ENCODE peak calls at places on chromosomes 5 and 9, in five cellular contexts. Q is AG04450; F is cardiac muscle cell; Z is endothelial cell of umbilical vein; B is CD8-positive, alpha-beta T cell. D is an unnamed sample.

GRCh38 chr5:40401965-40402364 is 277.8 kb upstream of the PTGER4 start:
- DNase-seq in Z (no peak), B (peak), F (no peak), Q (no peak), D (no peak)

GRCh38 chr5:113495402-113495801 is 7.1 kb upstream of the MCC start:
- DNase-seq in F (peak), Q (no peak), Z (peak), B (no peak), D (no peak)

GRCh38 chr9:127790094-127790855 is 4.4 kb downstream of the CDK9 start:
- DNase-seq in B (no peak), Z (no peak), F (no peak), Q (no peak), D (no peak)

GRCh38 chr9:2163231-2163885 is 148.2 kb downstream of the SMARCA2 start:
- DNase-seq in Q (no peak), B (no peak), F (no peak), Z (no peak), D (no peak)

GRCh38 chr9:6763244-6763643 is 5.5 kb downstream of the KDM4C start:
- DNase-seq in Z (no peak), B (no peak), Q (no peak), F (no peak), D (no peak)

GRCh38 chr9:24832307-24832706 is 286.6 kb upstream of the IZUMO3 start:
- DNase-seq in F (no peak), Z (no peak), Q (no peak), B (no peak), D (no peak)

GRCh38 chr9:88041447-88041846 is 67.1 kb upstream of the CDK20 start:
- DNase-seq in B (no peak), Z (no peak), Q (no peak), F (peak), D (no peak)

GRCh38 chr5:17056056-17056690 is 120.1 kb upstream of the MYO10 start:
- DNase-seq in B (no peak), F (no peak), Z (peak), Q (no peak), D (no peak)

GRCh38 chr5:53969331-53969730 is 341.0 kb downstream of the ARL15 start:
- DNase-seq in F (no peak), B (no peak), Z (no peak), Q (no peak), D (no peak)

GRCh38 chr5:37552770-37553719 is 173.9 kb downstream of the WDR70 start:
- DNase-seq in Q (peak), F (peak), B (no peak), Z (peak), D (no peak)

GRCh38 chr5:151870820-151871219 is 53.8 kb downstream of the GLRA1 start:
- DNase-seq in Q (no peak), F (peak), B (no peak), Z (no peak), D (no peak)

GRCh38 chr5:159547466-159548195 is 217.3 kb upstream of the IL12B start:
- DNase-seq in Q (no peak), B (no peak), F (peak), Z (no peak), D (no peak)

GRCh38 chr9:127918201-127919107 is 1.6 kb upstream of the ST6GALNAC4 start:
- DNase-seq in Q (no peak), F (peak), B (peak), Z (peak), D (no peak)

GRCh38 chr5:125032286-125032685 is 285.8 kb upstream of the ZNF608 start:
- DNase-seq in Q (no peak), B (no peak), Z (no peak), F (peak), D (no peak)

GRCh38 chr5:88804444-88804843 is 78.5 kb downstream of the MEF2C start:
- DNase-seq in F (no peak), Z (no peak), Q (no peak), B (no peak), D (no peak)

GRCh38 chr9:138072161-138072842 is 194.7 kb downstream of the CACNA1B start:
- DNase-seq in Q (no peak), Z (no peak), F (no peak), B (no peak), D (no peak)

GRCh38 chr5:93302711-93303110 is 278.3 kb downstream of the NR2F1-AS1 start:
- DNase-seq in Z (no peak), Q (no peak), B (no peak), F (no peak), D (no peak)

GRCh38 chr9:33676746-33677505 is 118.4 kb upstream of the PRSS3 start:
- DNase-seq in F (peak), Z (peak), Q (no peak), B (no peak), D (peak)

GRCh38 chr5:54701179-54701578 is 183.6 kb downstream of the SNX18 start:
- DNase-seq in F (peak), B (no peak), Q (peak), Z (no peak), D (no peak)

GRCh38 chr9:88976888-88977257 is 14.4 kb upstream of the S1PR3 start:
- DNase-seq in F (no peak), Z (no peak), Q (no peak), B (no peak), D (no peak)

GRCh38 chr5:123033157-123033671 is 3.3 kb downstream of the PPIC start:
- DNase-seq in Z (no peak), F (no peak), B (no peak), Q (no peak), D (no peak)

GRCh38 chr5:95836544-95836943 is 14.0 kb upstream of the GLRX start:
- DNase-seq in F (no peak), Q (no peak), B (no peak), Z (peak), D (no peak)

GRCh38 chr9:91117959-91118651 is 243.6 kb downstream of the AUH start:
- DNase-seq in B (no peak), Z (peak), F (peak), Q (no peak), D (no peak)

GRCh38 chr9:27384262-27385014 is 87.5 kb upstream of the EQTN start:
- DNase-seq in F (no peak), Z (no peak), B (no peak), Q (no peak), D (no peak)

GRCh38 chr5:34957299-34957698 is 27.9 kb downstream of the DNAJC21 start:
- DNase-seq in Q (no peak), Z (no peak), B (no peak), F (peak), D (no peak)

GRCh38 chr5:171309526-171310333 is 682 bp downstream of the TLX3 start:
- DNase-seq in F (no peak), Q (no peak), B (no peak), Z (no peak), D (no peak)

GRCh38 chr5:152542741-152543140 is 137.7 kb upstream of the NMUR2 start:
- DNase-seq in Z (no peak), B (no peak), Q (no peak), F (peak), D (no peak)

GRCh38 chr5:146703499-146703898 is 175.1 kb downstream of the PPP2R2B start:
- DNase-seq in Z (no peak), F (no peak), Q (no peak), B (no peak), D (no peak)

GRCh38 chr5:38404667-38405276 is 146.4 kb downstream of the EGFLAM start:
- DNase-seq in B (no peak), Z (no peak), Q (no peak), F (no peak), D (no peak)

GRCh38 chr9:96621619-96622018 is 2.0 kb upstream of the CDC14B start:
- DNase-seq in Z (no peak), B (no peak), Q (no peak), F (peak), D (no peak)

GRCh38 chr9:105930007-105930627 is 235.8 kb downstream of the TMEM38B start:
- DNase-seq in F (no peak), B (no peak), Z (no peak), Q (no peak), D (no peak)

GRCh38 chr5:85670417-85670816 is 947.3 kb upstream of the COX7C start:
- DNase-seq in Q (no peak), F (no peak), B (no peak), Z (no peak), D (no peak)

GRCh38 chr9:69279084-69279729 is 45.8 kb upstream of the ENTREP1 start:
- DNase-seq in Z (no peak), F (no peak), B (no peak), Q (no peak), D (no peak)

GRCh38 chr9:91220021-91220420 is 141.7 kb downstream of the AUH start:
- DNase-seq in F (no peak), Z (no peak), Q (no peak), B (no peak), D (no peak)

GRCh38 chr5:74355456-74355855 is 285.1 kb downstream of the ENC1 start:
- DNase-seq in B (no peak), F (no peak), Q (no peak), Z (no peak), D (no peak)

DNA sequence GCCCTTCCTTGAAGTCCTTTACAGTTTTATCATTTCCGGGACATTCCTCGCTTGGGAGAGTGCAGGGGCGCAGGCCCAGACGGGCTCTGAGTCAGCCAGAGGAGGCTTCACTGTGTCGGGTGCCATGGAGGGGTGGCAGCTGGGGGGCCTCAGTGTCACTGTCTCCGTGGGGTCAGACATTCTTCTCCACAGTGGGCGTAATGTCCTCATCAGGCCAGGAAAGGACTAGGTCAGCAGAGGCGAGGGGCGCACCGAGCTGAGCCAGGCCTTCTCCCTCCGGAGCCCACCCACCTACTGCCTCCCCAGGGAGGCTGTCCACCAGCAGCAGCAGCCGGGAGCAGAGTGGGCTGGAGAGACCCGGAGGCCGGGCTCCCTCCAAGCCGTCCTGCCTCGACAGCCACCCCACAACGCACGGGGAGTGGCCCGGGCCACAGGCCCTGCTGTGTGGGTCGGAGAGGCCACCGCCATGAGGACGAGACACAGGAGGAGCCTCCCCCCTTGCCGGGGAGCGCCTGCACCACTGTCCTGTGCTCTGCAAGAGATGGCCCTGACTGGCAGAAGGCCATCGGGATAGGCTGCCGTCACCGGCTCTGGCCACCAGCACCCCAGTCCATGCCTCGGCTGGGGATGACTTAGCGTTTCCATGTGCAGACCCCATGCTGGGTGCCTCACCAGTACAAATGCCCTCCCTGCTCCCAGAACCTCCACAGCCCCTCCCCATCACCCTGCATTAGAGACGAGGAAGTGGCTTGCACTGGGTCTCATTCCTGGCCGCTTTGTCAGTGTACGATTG is 26.5 kb downstream of the SARDH start:
- DNase-seq in F (peak), Q (peak), Z (no peak), B (no peak), D (no peak)
- H3K27ac ChIP-seq in F (no peak), Q (peak), Z (no peak), B (no peak), D (no peak)

DNA sequence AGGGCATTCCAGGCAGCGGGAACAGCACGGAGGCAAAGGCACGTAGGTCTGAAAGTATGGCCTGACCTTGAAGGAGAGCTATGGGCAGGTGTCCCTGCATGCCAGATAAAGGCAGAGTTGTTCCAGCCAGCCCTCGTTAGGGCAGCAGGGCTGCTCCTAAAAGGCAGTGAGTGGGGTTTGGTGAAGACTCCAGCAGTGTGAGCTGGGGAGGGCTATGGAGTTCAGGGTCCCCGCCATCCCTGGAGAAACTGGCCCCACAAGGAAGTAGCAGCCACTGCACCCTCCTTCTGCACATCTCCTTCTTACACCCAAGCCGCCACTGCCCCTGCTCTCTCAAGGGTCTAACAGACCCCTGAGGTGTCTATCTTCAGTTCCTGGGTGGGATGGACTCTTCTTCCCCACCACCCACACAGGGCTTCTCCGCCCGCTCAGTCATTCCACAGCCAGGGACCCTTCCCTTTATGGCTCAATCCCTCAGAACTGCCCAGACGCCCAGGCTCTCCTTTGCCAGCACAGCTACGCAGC is 1.4 kb downstream of the AKNA start:
- DNase-seq in Q (no peak), B (peak), F (no peak), Z (no peak), D (no peak)
- H3K4me3 ChIP-seq in Q (peak), B (peak), F (peak), Z (peak), D (peak)

GRCh38 chr5:179892255-179892654 is 15.4 kb downstream of the TBC1D9B start:
- DNase-seq in F (no peak), Q (no peak), Z (no peak), B (no peak), D (no peak)
- H3K27ac ChIP-seq in F (no peak), Q (no peak), Z (no peak), B (no peak), D (no peak)

DNA sequence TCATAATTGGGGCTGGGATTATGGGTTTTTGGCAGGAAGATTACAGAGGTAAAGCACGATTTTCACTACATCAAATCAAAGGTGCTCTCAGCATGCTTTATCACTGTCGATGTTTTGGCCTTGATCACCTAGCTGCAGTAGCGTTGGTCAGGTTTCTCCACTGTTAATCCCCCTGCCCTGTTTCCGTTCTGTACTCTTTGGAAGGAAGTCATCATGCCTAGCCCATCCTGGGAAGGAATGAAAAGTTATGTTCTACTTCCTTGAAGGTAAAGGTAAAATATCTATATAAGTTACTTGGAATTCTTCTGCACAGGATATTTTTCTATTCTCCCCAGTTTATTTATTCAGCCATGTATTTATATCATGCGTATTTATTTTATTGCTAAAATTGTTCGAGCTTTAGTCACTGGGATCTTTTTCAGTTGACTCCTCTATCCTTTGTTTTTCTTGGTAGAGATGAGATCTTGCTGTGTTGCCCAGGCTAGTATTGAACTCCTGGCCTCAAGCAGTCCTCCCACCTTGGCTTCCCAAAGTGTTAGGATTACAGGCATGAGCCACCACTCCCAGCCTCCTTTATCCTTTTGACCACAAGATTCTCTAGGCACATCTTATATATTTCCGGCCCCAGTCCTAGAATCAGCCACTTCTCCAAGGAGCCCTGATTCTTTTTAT is 25.3 kb downstream of the FAF2 start:
- DNase-seq in B (no peak), Z (no peak), Q (peak), F (no peak), D (no peak)
- H3K4me3 ChIP-seq in B (no peak), Z (no peak), Q (no peak), F (no peak), D (no peak)

GRCh38 chr5:177455661-177456590 is 9.3 kb downstream of the PRR7 start:
- DNase-seq in F (peak), Q (peak), Z (peak), B (peak), D (peak)

GRCh38 chr5:177455036-177455660 is 8.5 kb downstream of the PRR7 start:
- DNase-seq in B (peak), Z (peak), Q (no peak), F (peak), D (peak)

GRCh38 chr5:177454397-177455035 is 7.9 kb downstream of the PRR7 start:
- DNase-seq in Q (no peak), B (peak), F (peak), Z (peak), D (peak)

GRCh38 chr5:177452688-177453638 is 6.3 kb downstream of the PRR7 start:
- DNase-seq in F (no peak), Q (no peak), B (no peak), Z (peak), D (no peak)

DNA sequence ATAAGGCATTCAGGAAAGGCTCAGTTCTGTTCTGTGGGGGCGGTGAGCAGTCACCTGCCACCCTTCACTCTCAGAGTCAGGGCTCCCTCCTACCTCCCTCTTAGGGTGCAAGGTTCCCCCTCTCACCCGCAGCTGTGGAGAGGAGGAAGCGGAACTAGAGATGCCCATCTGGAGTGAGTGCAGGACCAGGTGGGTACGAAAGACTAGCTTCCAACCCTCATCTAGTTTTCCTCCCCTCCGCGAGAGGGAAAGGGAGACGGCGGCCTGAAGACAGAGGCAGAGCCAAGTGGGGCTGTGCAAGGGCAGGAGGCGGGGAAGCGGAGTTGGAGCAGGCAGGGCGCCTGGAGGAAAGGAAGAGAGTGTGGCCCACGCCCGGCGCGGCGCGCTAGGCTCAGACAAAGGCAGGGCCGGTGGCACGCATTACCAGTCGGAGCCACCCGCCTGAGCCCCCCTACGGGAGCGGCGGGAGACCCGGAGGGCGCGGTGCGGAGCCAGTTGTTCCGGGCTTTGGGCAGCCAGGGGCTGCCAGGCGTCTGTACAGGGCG is 7.3 kb downstream of the PRR7 start:
- DNase-seq in Q (no peak), F (peak), B (no peak), Z (no peak), D (no peak)
- H3K27ac ChIP-seq in Q (peak), F (no peak), B (peak), Z (peak), D (peak)

GRCh38 chr5:143416411-143416810 is 12.9 kb upstream of the NR3C1 start:
- DNase-seq in B (no peak), Q (no peak), F (no peak), Z (no peak), D (no peak)

GRCh38 chr5:143412656-143413342 is 9.3 kb upstream of the NR3C1 start:
- DNase-seq in F (no peak), Z (peak), B (no peak), Q (no peak), D (no peak)

GRCh38 chr5:143409972-143410371 is 6.5 kb upstream of the NR3C1 start:
- DNase-seq in F (no peak), Q (no peak), B (no peak), Z (no peak), D (peak)

GRCh38 chr5:143417503-143418139 is 14.1 kb upstream of the NR3C1 start:
- DNase-seq in F (no peak), Z (no peak), B (no peak), Q (no peak), D (no peak)

DNA sequence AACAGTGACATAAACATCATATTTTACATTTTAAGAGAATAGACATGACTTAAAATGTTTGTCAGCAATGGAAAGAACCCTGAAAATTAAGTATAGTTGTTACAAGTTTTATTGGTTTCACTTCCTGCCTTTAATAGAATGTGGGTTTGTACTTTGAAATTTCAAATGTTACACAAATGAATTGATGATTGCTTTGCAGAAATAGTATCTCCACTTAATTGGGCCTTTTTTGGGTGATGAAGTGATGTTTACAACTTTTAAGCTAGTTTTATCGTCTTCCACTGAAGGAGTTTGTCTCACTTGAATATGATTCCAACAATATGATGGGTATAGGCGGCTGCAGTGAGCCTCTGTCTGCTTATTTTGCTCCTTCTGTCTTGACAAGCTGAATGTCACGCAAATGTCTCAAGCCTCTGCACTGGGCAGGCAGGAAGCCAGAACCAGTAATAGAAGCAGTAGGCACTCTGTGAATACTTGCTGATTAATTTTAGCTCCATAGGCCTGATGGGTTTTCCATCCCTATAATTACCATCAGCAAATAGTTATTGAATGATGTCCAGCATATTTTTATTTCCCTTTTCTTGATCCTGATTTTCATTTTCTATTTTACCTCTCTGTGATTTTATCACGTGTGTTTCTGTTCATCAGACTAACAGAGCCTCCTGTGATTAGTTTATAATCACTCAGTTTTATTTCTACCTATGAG is 10.6 kb upstream of the NR3C1 start:
- DNase-seq in F (no peak), Z (no peak), B (no peak), Q (no peak), D (no peak)
- H3K4me3 ChIP-seq in F (no peak), Z (no peak), B (no peak), Q (no peak), D (no peak)

GRCh38 chr5:149799119-149799623 is 69.1 kb downstream of the PPARGC1B start:
- DNase-seq in F (peak), Z (peak), B (no peak), Q (peak), D (no peak)
- H3K27ac ChIP-seq in F (no peak), Z (no peak), B (no peak), Q (no peak), D (no peak)